ENCODE peak calls at places on chromosomes 5 and 9, in four cellular contexts. W is Peyer's patch, X is gastrocnemius medialis, E is body of pancreas. K is an unnamed sample.

GRCh38 chr9:21974542-21975409 is 19.4 kb downstream of the CDKN2A start:
- DNase-seq in X (no peak), W (peak; percentile 46), E (peak; percentile 39), K (peak; percentile 83)

GRCh38 chr9:109507421-109507838 is 9.3 kb upstream of the PTPN3 start:
- DNase-seq in X (peak; percentile 97), E (peak; percentile 29), W (no peak), K (no peak)

GRCh38 chr5:10354048-10354872 is 765 bp downstream of the MARCHF6 start:
- DNase-seq in W (peak; percentile 52), E (peak; percentile 50), X (peak; percentile 39), K (no peak)

GRCh38 chr5:148820778-148821395 is 5.5 kb upstream of the ADRB2 start:
- DNase-seq in E (peak; percentile 29), W (no peak), X (no peak), K (no peak)

GRCh38 chr9:13278368-13279246 is 885 bp downstream of the MPDZ start:
- DNase-seq in X (peak; percentile 43), W (no peak), E (peak; percentile 33), K (peak; percentile 74)

GRCh38 chr5:135741040-135741439 is 93.4 kb upstream of the SLC25A48 start:
- DNase-seq in X (no peak), W (no peak), E (no peak), K (no peak)

GRCh38 chr9:81693639-81694378 is 4.5 kb upstream of the TLE1 start:
- DNase-seq in X (no peak), E (no peak), W (no peak), K (no peak)

GRCh38 chr9:111148994-111149759 is 110.9 kb upstream of the LPAR1 start:
- DNase-seq in E (no peak), X (peak; percentile 23), W (no peak), K (no peak)

GRCh38 chr9:76720245-76720644 is 44.0 kb upstream of the PCA3 start:
- DNase-seq in W (no peak), X (no peak), E (no peak), K (no peak)

GRCh38 chr5:149471406-149472183 is 79.6 kb downstream of the CSNK1A1 start:
- DNase-seq in X (peak; percentile 14), W (no peak), E (peak; percentile 38), K (no peak)

DNA sequence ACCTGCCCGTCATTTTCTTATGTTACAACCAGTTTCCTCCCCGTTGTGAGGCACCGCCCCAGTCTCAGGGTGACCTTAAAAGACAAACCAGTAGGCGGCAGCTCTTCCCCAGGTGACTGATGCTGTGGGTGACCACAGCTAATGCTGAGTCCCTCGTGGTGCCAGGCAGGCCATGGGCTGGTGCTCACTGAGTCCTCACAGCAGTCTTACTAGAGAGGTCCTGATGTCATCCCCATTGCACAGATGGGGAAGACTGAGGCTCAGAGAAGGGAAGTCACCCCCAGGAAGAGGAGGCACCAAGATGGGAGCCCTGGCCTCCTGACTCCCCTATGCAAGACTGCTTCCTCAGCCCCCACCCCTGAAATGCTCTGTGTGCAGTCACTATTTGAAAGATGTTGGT is 978 bp downstream of the CFAP157 start:
- DNase-seq in X (no peak), E (no peak), W (no peak), K (no peak)
- TF ChIP-seq CTCF in X (no peak), E (no peak), W (peak; percentile 19), K (no peak)

GRCh38 chr9:37033753-37034319 is at the start of gene PAX5:
- DNase-seq in X (no peak), W (peak; percentile 71), E (no peak), K (peak; percentile 78)
- H3K4me3 ChIP-seq in X (peak within 1 kb of the TSS; percentile 14), W (peak within 1 kb of the TSS; percentile 37), E (no peak within 1 kb of the TSS), K (peak within 1 kb of the TSS; percentile 52)

GRCh38 chr5:73668017-73668416 is 42.0 kb downstream of the ARHGEF28 start:
- DNase-seq in X (no peak), E (no peak), W (no peak), K (no peak)
- H3K4me1 ChIP-seq in X (no peaks in the 10 kb centered on the region), E (peaks cover 53% of the 10 kb centered on the region), W (no peaks in the 10 kb centered on the region), K (no peaks in the 10 kb centered on the region)

DNA sequence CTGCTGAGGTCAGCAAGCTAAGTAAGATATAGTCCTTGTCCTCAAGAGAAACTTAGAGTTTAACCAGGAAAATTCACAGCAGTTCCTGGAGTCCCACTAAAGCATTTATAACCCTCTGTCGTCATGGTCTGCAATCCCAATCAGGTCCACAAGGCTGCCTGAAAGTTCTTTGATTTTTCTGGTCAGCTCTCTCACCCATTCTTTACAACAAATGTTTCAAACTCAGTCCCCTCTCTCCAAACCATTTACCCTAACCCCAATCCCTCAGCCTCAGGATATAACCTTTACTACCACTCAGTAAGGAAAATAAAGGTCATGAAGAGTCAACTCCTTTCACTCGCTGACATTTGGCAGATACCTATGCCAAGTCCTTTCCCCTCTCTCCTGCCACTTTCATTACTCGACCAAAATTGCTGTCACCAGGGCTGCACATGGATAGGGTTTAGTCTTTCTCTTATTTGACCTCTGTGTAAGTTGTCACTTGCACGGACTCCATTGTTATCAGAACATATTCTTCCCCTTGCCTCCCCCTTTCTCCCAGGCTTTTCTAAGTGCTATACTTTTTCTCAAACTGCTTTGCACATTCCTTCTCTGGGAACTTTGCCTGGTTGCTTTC is 936.6 kb downstream of the NR2F1-AS1 start:
- DNase-seq in E (no peak), X (no peak), W (no peak), K (no peak)
- TF ChIP-seq CTCF in E (no peak), X (no peak), W (no peak), K (no peak)

GRCh38 chr9:137777761-137778160 is 99.8 kb upstream of the CACNA1B start:
- DNase-seq in W (no peak), X (no peak), E (no peak), K (no peak)
- H3K4me3 ChIP-seq in W (no peak overlapping the region), X (no peak overlapping the region), E (no peak overlapping the region), K (no peak overlapping the region)

DNA sequence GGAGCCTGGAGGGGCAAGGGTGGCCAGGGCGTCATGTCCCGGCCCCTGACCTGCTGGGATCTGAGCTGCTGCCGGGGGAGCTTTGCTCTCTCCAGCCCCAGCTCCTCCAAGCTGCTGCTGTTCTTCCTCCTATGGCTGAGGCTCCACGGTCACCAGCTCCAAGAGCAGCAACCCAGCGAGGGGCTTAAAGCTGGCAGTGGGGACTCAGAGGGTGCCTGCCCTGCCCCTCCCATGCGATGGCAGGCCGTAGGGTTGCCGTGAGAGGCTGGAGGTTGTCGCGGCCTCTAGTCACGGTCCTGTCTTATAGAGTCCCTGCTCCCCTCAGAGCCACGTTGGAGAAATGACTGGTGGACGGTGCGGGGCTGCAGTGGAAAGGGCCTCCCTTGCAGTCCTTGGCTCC is 19.5 kb downstream of the DBH start:
- DNase-seq in E (no peak), W (no peak), X (no peak), K (no peak)
- H3K4me1 ChIP-seq in E (peaks cover 29% of the 10 kb centered on the region), W (no peaks in the 10 kb centered on the region), X (peaks cover 6% of the 10 kb centered on the region), K (peaks cover 9% of the 10 kb centered on the region)

GRCh38 chr5:119578937-119579336 is 50.4 kb upstream of the FAM170A start:
- DNase-seq in W (no peak), X (no peak), E (peak; percentile 33), K (no peak)
- TF ChIP-seq CTCF in W (no peak), X (no peak), E (no peak), K (peak; percentile 17)